ENCODE peak calls at places on chromosomes 1 and 21, in nine cellular contexts. T is psoas muscle, X is fibroblast of villous mesenchyme, G is BE2C, R is AG04449, Q is nephron progenitor cell, M is GM12865, B is RWPE2, I is Peyer's patch. D is an unnamed sample.

GRCh38 chr21:26844258-26845065 is 747 bp downstream of the ADAMTS1 start:
- DNase-seq in T (peak), X (no peak), G (peak), R (no peak), Q (peak), M (no peak), B (no peak), I (no peak), D (peak)

GRCh38 chr1:103106426-103107321 is 1.6 kb downstream of the COL11A1 start:
- DNase-seq in T (peak), X (peak), G (peak), R (no peak), Q (peak), M (peak), B (no peak), I (no peak), D (no peak)

GRCh38 chr1:39540504-39541031 is 36.0 kb downstream of the PABPC4 start:
- DNase-seq in T (peak), X (peak), G (no peak), R (peak), Q (no peak), M (no peak), B (no peak), I (peak), D (no peak)

GRCh38 chr21:14866859-14867560 is 197.8 kb downstream of the NRIP1 start:
- DNase-seq in T (no peak), X (no peak), G (no peak), R (no peak), Q (no peak), M (no peak), B (no peak), I (no peak), D (no peak)

GRCh38 chr1:68103006-68103545 is 52.6 kb upstream of the DIRAS3 start:
- DNase-seq in T (no peak), X (no peak), G (no peak), R (no peak), Q (no peak), M (no peak), B (no peak), I (no peak), D (no peak)

GRCh38 chr1:163195728-163196448 is 6.8 kb downstream of the RGS5 start:
- DNase-seq in T (no peak), X (peak), G (peak), R (no peak), Q (no peak), M (no peak), B (no peak), I (no peak), D (no peak)

GRCh38 chr1:2785631-2786328 is 15.7 kb downstream of the TTC34 start:
- DNase-seq in T (peak), X (no peak), G (no peak), R (no peak), Q (no peak), M (no peak), B (peak), I (no peak), D (no peak)

GRCh38 chr1:198627436-198628063 is 11.3 kb upstream of the PTPRC start:
- DNase-seq in T (no peak), X (no peak), G (no peak), R (no peak), Q (no peak), M (no peak), B (no peak), I (no peak), D (no peak)

GRCh38 chr1:162003061-162003824 is 20.4 kb downstream of the OLFML2B start:
- DNase-seq in T (peak), X (peak), G (no peak), R (peak), Q (no peak), M (no peak), B (no peak), I (no peak), D (no peak)

DNA sequence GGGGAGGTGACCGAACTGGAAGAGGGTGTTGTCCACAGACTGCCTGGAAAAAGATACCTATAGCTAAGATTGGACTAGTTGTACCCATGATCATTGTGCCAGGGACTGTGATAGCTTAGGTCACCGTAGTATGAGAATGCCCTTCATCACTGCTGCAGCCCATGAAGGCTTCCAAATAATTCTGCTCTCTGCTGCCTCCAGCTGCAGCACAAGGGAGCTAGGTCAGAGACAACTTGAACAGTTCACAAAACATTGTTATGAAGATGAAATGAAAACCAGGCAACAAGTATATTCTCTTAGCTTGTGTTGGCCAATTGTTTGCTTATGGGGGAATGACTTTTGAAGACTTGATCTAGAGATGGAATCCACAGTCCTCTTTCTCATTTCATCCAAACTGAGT is 246.7 kb downstream of the MRPL39 start:
- DNase-seq in T (no peak), X (no peak), G (no peak), R (no peak), Q (no peak), M (no peak), B (no peak), I (no peak), D (no peak)
- TF ChIP-seq CTCF in T (no peak), X (peak), G (peak), R (no peak), Q (no peak), M (peak), B (no peak), I (no peak), D (peak)

GRCh38 chr1:209648366-209648765 is 3.9 kb downstream of the LAMB3 start:
- DNase-seq in T (no peak), X (no peak), G (no peak), R (no peak), Q (no peak), M (no peak), B (no peak), I (no peak), D (no peak)

GRCh38 chr1:209645574-209646452 is 6.4 kb downstream of the LAMB3 start:
- DNase-seq in T (no peak), X (no peak), G (no peak), R (no peak), Q (no peak), M (no peak), B (no peak), I (no peak), D (no peak)

GRCh38 chr1:209648931-209649776 is 3.1 kb downstream of the LAMB3 start:
- DNase-seq in T (no peak), X (peak), G (no peak), R (peak), Q (no peak), M (no peak), B (no peak), I (no peak), D (no peak)

GRCh38 chr1:209647212-209647611 is 5.0 kb downstream of the LAMB3 start:
- DNase-seq in T (no peak), X (no peak), G (no peak), R (no peak), Q (peak), M (no peak), B (no peak), I (no peak), D (no peak)

DNA sequence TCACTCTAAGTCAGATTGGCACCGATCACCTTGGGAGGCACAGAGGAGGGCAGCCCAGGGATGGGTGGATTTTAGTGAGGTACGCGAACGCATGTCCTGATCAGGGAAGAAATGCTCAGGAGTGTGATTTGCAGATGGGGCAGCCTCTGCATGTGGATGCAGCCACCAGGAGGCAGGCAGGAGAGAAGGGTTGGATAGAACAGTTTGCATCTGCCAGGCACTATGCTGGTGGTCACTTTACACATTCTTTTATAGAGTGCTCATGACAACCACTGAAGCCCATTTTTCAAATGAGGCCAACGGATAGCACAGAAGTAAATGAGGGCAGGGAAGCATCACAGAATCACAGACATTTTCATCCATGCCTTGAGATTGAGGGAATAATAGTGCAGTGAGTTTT is 5.7 kb downstream of the LAMB3 start:
- DNase-seq in T (no peak), X (no peak), G (no peak), R (no peak), Q (no peak), M (no peak), B (no peak), I (no peak), D (no peak)
- TF ChIP-seq CTCF in T (peak), X (peak), G (peak), R (peak), Q (no peak), M (peak), B (no peak), I (no peak), D (no peak)

GRCh38 chr21:33924079-33924765 is 8.6 kb upstream of the ATP5PO start:
- DNase-seq in T (peak), X (peak), G (peak), R (no peak), Q (peak), M (peak), B (peak), I (peak), D (peak)
- TF ChIP-seq CTCF in T (peak), X (peak), G (peak), R (peak), Q (peak), M (peak), B (peak), I (peak), D (peak)

GRCh38 chr1:16926491-16927195 is 4.9 kb downstream of the CROCC start:
- DNase-seq in T (peak), X (no peak), G (no peak), R (no peak), Q (peak), M (no peak), B (no peak), I (no peak), D (no peak)

GRCh38 chr1:16924216-16924918 is 2.6 kb downstream of the CROCC start:
- DNase-seq in T (peak), X (no peak), G (no peak), R (no peak), Q (no peak), M (no peak), B (peak), I (no peak), D (no peak)

GRCh38 chr1:16925635-16926490 is 4.1 kb downstream of the CROCC start:
- DNase-seq in T (peak), X (no peak), G (no peak), R (no peak), Q (no peak), M (no peak), B (peak), I (no peak), D (no peak)

GRCh38 chr1:16922885-16923431 is 1.2 kb downstream of the CROCC start:
- DNase-seq in T (peak), X (no peak), G (no peak), R (no peak), Q (no peak), M (no peak), B (peak), I (no peak), D (no peak)

GRCh38 chr1:16924919-16925477 is 3.3 kb downstream of the CROCC start:
- DNase-seq in T (peak), X (no peak), G (no peak), R (no peak), Q (no peak), M (no peak), B (peak), I (no peak), D (no peak)
- TF ChIP-seq CTCF in T (no peak), X (no peak), G (no peak), R (no peak), Q (no peak), M (no peak), B (no peak), I (no peak), D (no peak)

DNA sequence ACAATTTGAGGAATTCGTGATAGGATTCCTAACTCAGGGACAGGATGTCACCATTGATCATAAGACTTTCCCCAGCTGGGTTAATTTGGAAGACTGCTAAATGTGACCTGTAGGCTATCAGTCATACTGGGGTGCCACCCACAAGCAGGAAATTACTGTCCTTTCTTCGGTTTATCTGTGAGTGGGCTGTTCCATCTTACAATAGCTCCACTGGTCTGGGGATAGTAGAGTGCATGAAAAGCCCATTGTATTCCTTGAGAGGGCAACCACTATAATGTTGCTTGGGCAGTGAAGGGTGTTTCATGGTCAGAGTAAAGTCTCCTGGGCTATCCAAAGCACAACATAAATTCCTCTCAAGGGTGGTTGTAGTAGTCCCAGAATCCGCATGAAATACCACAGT is 1523.0 kb upstream of the B3GALT2 start:
- DNase-seq in T (no peak), X (no peak), G (no peak), R (no peak), Q (no peak), M (no peak), B (no peak), I (no peak), D (no peak)
- TF ChIP-seq CTCF in T (no peak), X (no peak), G (no peak), R (no peak), Q (no peak), M (no peak), B (no peak), I (no peak), D (no peak)

GRCh38 chr1:206469411-206469932 is 804 bp upstream of the IKBKE start:
- DNase-seq in T (no peak), X (no peak), G (no peak), R (no peak), Q (no peak), M (peak), B (no peak), I (peak), D (no peak)

GRCh38 chr1:206469933-206470691 is at the start of gene IKBKE:
- DNase-seq in T (no peak), X (peak), G (no peak), R (no peak), Q (peak), M (peak), B (no peak), I (peak), D (peak)

GRCh38 chr1:206467915-206468314 is 2.4 kb upstream of the IKBKE start:
- DNase-seq in T (peak), X (peak), G (no peak), R (no peak), Q (no peak), M (peak), B (no peak), I (peak), D (no peak)

GRCh38 chr1:206466840-206467649 is 3.2 kb upstream of the IKBKE start:
- DNase-seq in T (no peak), X (no peak), G (no peak), R (no peak), Q (no peak), M (no peak), B (no peak), I (peak), D (no peak)

GRCh38 chr1:206468571-206468970 is 1.7 kb upstream of the IKBKE start:
- DNase-seq in T (no peak), X (no peak), G (no peak), R (no peak), Q (no peak), M (peak), B (no peak), I (no peak), D (no peak)
- TF ChIP-seq CTCF in T (no peak), X (no peak), G (no peak), R (no peak), Q (no peak), M (no peak), B (no peak), I (no peak), D (no peak)

GRCh38 chr1:89525169-89525855 is 683 bp downstream of the LRRC8B start:
- DNase-seq in T (peak), X (no peak), G (peak), R (no peak), Q (peak), M (peak), B (peak), I (peak), D (peak)
- TF ChIP-seq CTCF in T (no peak), X (no peak), G (no peak), R (no peak), Q (no peak), M (no peak), B (no peak), I (no peak), D (no peak)

DNA sequence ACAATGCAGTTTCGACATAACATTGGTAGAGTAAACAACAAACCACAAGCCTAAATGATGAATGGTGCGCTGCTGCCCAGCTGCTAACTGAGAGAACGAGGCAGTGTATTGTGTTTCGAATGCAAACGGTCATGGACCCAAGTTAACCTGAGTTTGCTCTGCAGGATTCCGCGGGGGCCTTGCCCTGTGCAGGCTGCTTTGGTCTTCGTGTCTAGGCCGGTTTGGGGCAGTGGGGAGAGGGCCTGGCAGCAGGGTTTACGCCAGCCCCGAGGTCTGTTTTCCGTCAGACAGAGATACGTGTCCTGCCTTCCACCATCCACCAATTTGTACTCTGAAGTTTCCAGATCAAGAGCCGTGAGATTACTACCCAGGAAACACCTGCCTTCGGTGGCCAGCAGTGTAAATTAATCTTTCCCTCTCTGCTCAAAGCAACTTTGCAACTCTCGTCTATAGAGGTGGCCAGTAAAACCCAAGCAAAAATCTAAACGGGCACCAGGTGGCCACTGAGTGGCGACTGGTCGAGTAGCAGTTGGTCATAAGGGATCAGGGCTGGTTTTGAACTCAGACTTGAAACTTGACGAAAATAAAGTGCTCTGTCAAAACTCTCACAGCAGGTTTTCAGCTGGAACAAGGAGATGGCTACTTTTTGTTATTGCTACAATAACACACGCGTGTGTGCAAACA is 6.3 kb upstream of the PRDM15 start:
- DNase-seq in T (no peak), X (peak), G (no peak), R (no peak), Q (no peak), M (no peak), B (no peak), I (no peak), D (no peak)
- TF ChIP-seq CTCF in T (no peak), X (no peak), G (no peak), R (no peak), Q (no peak), M (no peak), B (no peak), I (no peak), D (no peak)